ENCODE peak calls at places on chromosome 21, in four cellular contexts. G is heart right ventricle, C is left ventricle myocardium inferior, N is lower lobe of right lung. E is an unnamed sample.
A peak's percentile ranks its signal among the peaks of the same experiment; 100 is the strongest.

GRCh38 chr21:14557413-14557812 is 11.3 kb upstream of the SAMSN1 start:
- DNase-seq in N (no peak), C (no peak), G (no peak), E (no peak)

GRCh38 chr21:17257784-17258183 is 255.1 kb upstream of the CXADR start:
- DNase-seq in C (no peak), G (no peak), N (no peak), E (peak; percentile 16)

GRCh38 chr21:45001134-45002095 is 61.6 kb downstream of the SLX9 start:
- DNase-seq in N (peak; percentile 47), G (peak; percentile 75), C (peak; percentile 62), E (peak; percentile 55)

GRCh38 chr21:26288033-26288432 is 117.5 kb upstream of the APP start:
- DNase-seq in G (no peak), N (no peak), C (no peak), E (no peak)

GRCh38 chr21:14620152-14620551 is 74.0 kb upstream of the SAMSN1 start:
- DNase-seq in G (no peak), N (no peak), C (no peak), E (no peak)

GRCh38 chr21:45187646-45188045 is 100.0 kb downstream of the POFUT2 start:
- DNase-seq in C (no peak), G (no peak), N (no peak), E (no peak)

GRCh38 chr21:46515109-46515508 is 56.4 kb downstream of the DIP2A start:
- DNase-seq in N (no peak), G (peak; percentile 62), C (peak; percentile 52), E (peak; percentile 16)

GRCh38 chr21:29163381-29164115 is 33.1 kb downstream of the MAP3K7CL start:
- DNase-seq in G (no peak), N (peak; percentile 50), C (peak; percentile 18), E (no peak)

GRCh38 chr21:43323244-43324005 is 103.5 kb downstream of the SIK1 start:
- DNase-seq in C (peak; percentile 83), N (peak; percentile 90), G (peak; percentile 81), E (no peak)

GRCh38 chr21:44901391-44902074 is 19.2 kb downstream of the ITGB2 start:
- DNase-seq in G (no peak), C (no peak), N (peak; percentile 39), E (no peak)

GRCh38 chr21:32523463-32523862 is 61.9 kb downstream of the TCP10L start:
- DNase-seq in G (no peak), C (no peak), N (no peak), E (no peak)

GRCh38 chr21:45488839-45489479 is 53.3 kb downstream of the SLC19A1 start:
- DNase-seq in N (no peak), C (no peak), G (no peak), E (no peak)

GRCh38 chr21:16993416-16994044 is 519.3 kb upstream of the CXADR start:
- DNase-seq in G (no peak), C (no peak), N (no peak), E (no peak)

GRCh38 chr21:22120616-22121266 is 1122.5 kb downstream of the NCAM2 start:
- DNase-seq in N (no peak), G (no peak), C (no peak), E (no peak)

GRCh38 chr21:42721341-42721824 is 68.0 kb downstream of the PDE9A start:
- DNase-seq in G (no peak), C (no peak), N (no peak), E (no peak)

GRCh38 chr21:46392921-46393320 is 65.8 kb upstream of the DIP2A start:
- DNase-seq in C (peak; percentile 46), G (peak; percentile 34), N (peak; percentile 39), E (peak; percentile 41)

GRCh38 chr21:34009193-34009592 is 64.2 kb upstream of the MRPS6 start:
- DNase-seq in G (no peak), C (no peak), N (no peak), E (no peak)

GRCh38 chr21:42698730-42699129 is 45.3 kb downstream of the PDE9A start:
- DNase-seq in C (no peak), N (no peak), G (no peak), E (no peak)

GRCh38 chr21:37155216-37155615 is 82.2 kb downstream of the TTC3 start:
- DNase-seq in C (no peak), N (no peak), G (no peak), E (peak; percentile 12)

GRCh38 chr21:15514073-15514946 is 215.5 kb upstream of the USP25 start:
- DNase-seq in N (no peak), G (no peak), C (no peak), E (no peak)

GRCh38 chr21:34822957-34823356 is 154.2 kb downstream of the CLIC6 start:
- DNase-seq in N (no peak), G (no peak), C (no peak), E (peak; percentile 64)

GRCh38 chr21:45055861-45056260 is 18.5 kb upstream of the ADARB1 start:
- DNase-seq in N (no peak), G (no peak), C (no peak), E (peak; percentile 30)

GRCh38 chr21:35226302-35226701 is 177.2 kb upstream of the RUNX1 start:
- DNase-seq in N (no peak), C (no peak), G (no peak), E (peak; percentile 43)

GRCh38 chr21:42983869-42984268 is 9.5 kb downstream of the PKNOX1 start:
- DNase-seq in N (no peak), G (no peak), C (no peak), E (no peak)

GRCh38 chr21:17818158-17819113 is 720 bp downstream of the C21orf91 start:
- DNase-seq in G (peak; percentile 43), N (peak; percentile 61), C (peak; percentile 20), E (peak; percentile 16)

GRCh38 chr21:20083336-20083735 is 914.9 kb upstream of the NCAM2 start:
- DNase-seq in N (no peak), C (no peak), G (no peak), E (no peak)

GRCh38 chr21:20086508-20086907 is 911.7 kb upstream of the NCAM2 start:
- DNase-seq in C (no peak), N (no peak), G (no peak), E (no peak)

DNA sequence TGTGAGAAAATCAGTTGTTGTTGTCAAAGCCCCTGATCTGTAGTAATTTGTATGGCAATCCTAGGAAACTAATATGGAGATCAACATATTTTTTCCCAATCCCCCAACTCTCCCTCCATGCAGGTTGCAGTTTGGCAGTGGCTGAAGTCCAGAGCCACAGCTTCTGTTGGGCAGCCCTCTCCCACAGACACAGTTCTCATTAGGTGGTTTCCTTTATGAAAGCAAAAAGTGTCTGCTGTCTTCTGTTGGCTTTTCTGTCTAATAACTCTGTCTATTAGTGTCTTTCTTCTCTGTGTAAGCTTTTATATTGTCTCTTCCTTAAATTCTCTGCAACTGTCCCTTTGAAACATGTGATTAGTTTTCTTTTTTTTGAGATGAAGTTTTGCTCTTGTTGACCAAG is 914.3 kb upstream of the NCAM2 start:
- DNase-seq in N (no peak), G (no peak), C (no peak), E (no peak)
- TF ChIP-seq CTCF in N (no peak), G (no peak), C (no peak), E (no peak)

GRCh38 chr21:38821959-38822682 is 16.4 kb downstream of the ETS2 start:
- DNase-seq in G (no peak), C (no peak), N (no peak), E (no peak)
- H3K4me1 ChIP-seq in G (peaks cover 50% of the 10 kb centered on the region), C (peaks cover 79% of the 10 kb centered on the region), N (peaks cover 87% of the 10 kb centered on the region), E (peaks cover 25% of the 10 kb centered on the region)

GRCh38 chr21:41664881-41665765 is 101.7 kb downstream of the RIPK4 start:
- DNase-seq in C (no peak), N (no peak), G (no peak), E (peak; percentile 66)

GRCh38 chr21:41662761-41663160 is 104.1 kb downstream of the RIPK4 start:
- DNase-seq in G (no peak), N (no peak), C (no peak), E (no peak)

GRCh38 chr21:41662161-41662560 is 104.7 kb downstream of the RIPK4 start:
- DNase-seq in N (no peak), C (no peak), G (no peak), E (no peak)

GRCh38 chr21:41665766-41666595 is 100.9 kb downstream of the RIPK4 start:
- DNase-seq in G (no peak), C (no peak), N (no peak), E (no peak)

DNA sequence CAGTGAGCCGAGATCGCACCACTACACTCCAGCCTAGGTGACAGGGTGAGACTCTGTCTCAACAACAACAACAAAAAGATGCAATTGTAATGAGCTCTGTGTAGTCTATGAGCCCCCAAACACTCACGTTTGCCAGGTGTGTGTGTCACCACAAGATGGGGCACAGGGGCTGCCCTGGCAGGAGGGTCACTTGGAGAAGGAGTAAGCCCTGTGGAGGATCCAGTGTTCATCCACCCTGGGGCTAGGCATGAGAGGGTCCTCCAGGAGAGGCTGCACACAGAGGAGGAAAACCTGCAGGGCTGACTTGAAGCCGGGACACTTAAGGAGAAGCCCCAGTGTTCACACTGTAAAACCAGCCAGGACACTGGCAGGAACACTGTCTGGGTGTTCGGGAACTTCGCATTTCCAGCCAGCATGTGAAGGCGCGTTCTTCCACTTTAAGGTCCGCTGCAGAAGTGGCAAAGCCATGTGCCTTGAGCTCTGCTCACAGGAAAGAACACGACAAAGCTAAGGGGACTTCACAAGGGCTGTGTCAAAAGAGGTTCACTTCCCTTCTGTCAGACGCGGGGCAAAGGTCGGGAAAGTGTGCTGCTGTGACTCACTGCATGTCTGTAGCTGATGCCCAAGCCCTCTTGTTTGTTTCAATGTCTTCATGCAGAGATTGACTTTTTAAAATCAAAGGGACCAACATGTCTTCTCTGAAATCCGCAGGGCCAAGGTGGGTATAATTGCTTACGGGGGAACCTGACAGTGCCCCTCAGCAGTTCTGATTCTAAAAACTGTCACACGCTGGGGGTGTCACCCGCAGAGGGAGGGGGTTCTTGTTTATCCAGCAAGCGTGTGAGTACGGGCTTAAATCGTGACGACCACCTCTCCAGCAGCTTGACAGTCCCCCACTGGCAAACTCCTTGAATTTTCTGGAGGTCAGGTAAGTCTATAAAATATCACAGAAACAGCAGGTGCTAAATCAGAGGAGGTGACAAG is 102.8 kb downstream of the RIPK4 start:
- DNase-seq in G (no peak), N (peak; percentile 76), C (no peak), E (no peak)
- TF ChIP-seq CTCF in G (no peak), N (no peak), C (no peak), E (no peak)

DNA sequence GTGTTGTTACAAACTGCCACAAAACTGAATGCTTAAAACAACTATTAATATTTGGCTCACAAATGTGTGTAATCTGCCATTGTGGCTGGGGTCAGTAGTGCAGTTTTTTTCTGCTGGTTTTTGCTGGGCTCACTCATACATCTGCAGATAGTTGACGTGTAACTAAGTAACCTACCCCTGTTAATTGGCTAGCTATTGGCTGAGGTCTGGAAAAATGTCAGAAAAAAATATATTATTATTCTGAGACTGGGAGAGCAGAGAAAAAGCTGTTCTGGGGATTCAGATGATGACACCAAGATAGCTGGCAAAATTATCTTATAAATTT is 616.0 kb upstream of the ADAMTS5 start:
- DNase-seq in N (no peak), C (no peak), G (no peak), E (peak; percentile 27)
- H3K4me1 ChIP-seq in N (no peaks in the 10 kb centered on the region), C (no peaks in the 10 kb centered on the region), G (no peaks in the 10 kb centered on the region), E (peaks cover 5% of the 10 kb centered on the region)

DNA sequence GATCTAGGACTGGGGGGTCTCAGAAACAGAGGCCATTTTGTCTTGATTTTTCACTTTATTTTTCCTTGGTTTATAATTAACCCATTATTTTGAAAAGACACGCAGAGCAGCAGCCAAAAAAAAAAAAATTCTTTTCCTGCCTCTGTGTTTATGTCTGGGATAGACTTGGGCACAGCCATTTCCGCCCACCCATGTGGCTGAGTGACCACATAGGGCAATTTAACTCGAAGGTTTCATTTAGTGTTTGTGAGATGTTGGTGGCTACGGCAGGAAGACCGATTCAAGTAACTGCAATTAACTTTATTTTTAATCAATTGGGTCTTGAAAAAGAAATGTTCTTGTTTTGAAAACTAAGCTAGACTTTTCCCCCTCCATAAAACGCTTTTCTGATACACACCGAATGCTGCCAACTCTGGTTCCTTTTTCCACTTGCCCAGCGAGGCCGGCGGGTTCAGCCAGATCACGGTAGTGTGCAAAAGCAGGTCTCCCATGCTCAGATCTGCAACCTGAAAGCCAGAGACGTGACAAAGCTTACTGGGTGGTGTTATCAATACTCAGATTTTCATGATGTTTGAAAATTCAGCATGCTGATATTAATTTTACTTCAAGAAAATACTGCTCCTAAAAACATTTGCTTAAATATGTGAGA is 97.4 kb upstream of the KRTAP19-8 start:
- DNase-seq in G (no peak), C (no peak), N (no peak), E (no peak)
- TF ChIP-seq CTCF in G (no peak), C (no peak), N (no peak), E (no peak)